ENCODE peak calls at places on chromosome 17, in four cellular contexts. Z is HCT116, R is HepG2, S is K562. B is an unnamed sample.

GRCh38 chr17:30433514-30433913 is 43.7 kb upstream of the GOSR1 start:
- DNase-seq in Z (peak), R (no peak), S (no peak), B (no peak)

GRCh38 chr17:82898976-82899514 is 59.2 kb upstream of the ZNF750 start:
- DNase-seq in Z (no peak), R (no peak), S (no peak), B (no peak)

GRCh38 chr17:47802341-47803022 is 19.1 kb downstream of the OSBPL7 start:
- DNase-seq in Z (peak), R (peak), S (peak), B (peak)

GRCh38 chr17:68378202-68379149 is 78.8 kb downstream of the WIPI1 start:
- DNase-seq in Z (peak), R (peak), S (no peak), B (no peak)

GRCh38 chr17:8012996-8013640 is 10.7 kb downstream of the GUCY2D start:
- DNase-seq in Z (no peak), R (no peak), S (no peak), B (no peak)

GRCh38 chr17:31327534-31328526 is 6.4 kb upstream of the EVI2A start:
- DNase-seq in Z (no peak), R (peak), S (no peak), B (no peak)

GRCh38 chr17:81735181-81736102 is 23.4 kb downstream of the SLC25A10 start:
- DNase-seq in Z (no peak), R (no peak), S (peak), B (no peak)

GRCh38 chr17:8056232-8056975 is 17.5 kb downstream of the ALOX15B start:
- DNase-seq in Z (no peak), R (peak), S (no peak), B (no peak)

GRCh38 chr17:1951920-1952319 is 73.2 kb downstream of the RTN4RL1 start:
- DNase-seq in Z (no peak), R (no peak), S (no peak), B (no peak)

GRCh38 chr17:72404872-72405271 is 284.1 kb downstream of the SOX9 start:
- DNase-seq in Z (no peak), R (no peak), S (no peak), B (no peak)

GRCh38 chr17:14205992-14206461 is 30.6 kb downstream of the CDRT15 start:
- DNase-seq in Z (peak), R (no peak), S (no peak), B (no peak)

GRCh38 chr17:75516619-75517276 is 420 bp downstream of the TSEN54 start:
- DNase-seq in Z (no peak), R (no peak), S (no peak), B (no peak)

GRCh38 chr17:32586666-32587065 is 99.9 kb downstream of the CDK5R1 start:
- DNase-seq in Z (no peak), R (no peak), S (no peak), B (no peak)

GRCh38 chr17:55089251-55089650 is 120.7 kb downstream of the STXBP4 start:
- DNase-seq in Z (no peak), R (no peak), S (no peak), B (no peak)

GRCh38 chr17:32104158-32104557 is 38.1 kb upstream of the RHOT1 start:
- DNase-seq in Z (no peak), R (no peak), S (no peak), B (no peak)

GRCh38 chr17:74768069-74768762 is 7.9 kb downstream of the NAT9 start:
- DNase-seq in Z (no peak), R (no peak), S (no peak), B (no peak)

GRCh38 chr17:81249233-81250040 is 10.3 kb downstream of the NDUFAF8 start:
- DNase-seq in Z (no peak), R (peak), S (no peak), B (no peak)

GRCh38 chr17:76419576-76420245 is 33.2 kb downstream of the UBE2O start:
- DNase-seq in Z (no peak), R (no peak), S (no peak), B (no peak)

GRCh38 chr17:50397111-50397918 is at the start of gene LRRC59:
- DNase-seq in Z (peak), R (peak), S (peak), B (peak)

GRCh38 chr17:79842656-79843474 is 3.6 kb upstream of the CBX4 start:
- DNase-seq in Z (no peak), R (no peak), S (no peak), B (no peak)

GRCh38 chr17:17784599-17785264 is 52.1 kb downstream of the SREBF1 start:
- DNase-seq in Z (no peak), R (peak), S (peak), B (no peak)

GRCh38 chr17:44146375-44147346 is 4.9 kb downstream of the HROB start:
- DNase-seq in Z (no peak), R (no peak), S (no peak), B (no peak)

GRCh38 chr17:69997332-69997731 is 77.7 kb upstream of the KCNJ16 start:
- DNase-seq in Z (no peak), R (no peak), S (no peak), B (no peak)

GRCh38 chr17:57569860-57570259 is 175.2 kb downstream of the CCDC182 start:
- DNase-seq in Z (no peak), R (no peak), S (no peak), B (no peak)

GRCh38 chr17:41812176-41813038 is at the start of gene FKBP10:
- DNase-seq in Z (peak), R (peak), S (peak), B (peak)

GRCh38 chr17:28901866-28902818 is 737 bp downstream of the DHRS13 start:
- DNase-seq in Z (no peak), R (no peak), S (peak), B (no peak)

GRCh38 chr17:58504826-58505351 is 9.5 kb downstream of the MTMR4 start:
- DNase-seq in Z (no peak), R (no peak), S (no peak), B (no peak)

GRCh38 chr17:7042507-7043194 is 1.2 kb downstream of the SLC16A11 start:
- DNase-seq in Z (no peak), R (no peak), S (no peak), B (no peak)

GRCh38 chr17:42608692-42609181 is 437 bp downstream of the RETREG3 start:
- DNase-seq in Z (no peak), R (no peak), S (no peak), B (no peak)

GRCh38 chr17:10792156-10792555 is 11.7 kb downstream of the TMEM238L start:
- DNase-seq in Z (no peak), R (no peak), S (no peak), B (no peak)
- TF ChIP-seq TCF7L2 in Z (no peak), R (no peak), S (no peak), B (no peak)

GRCh38 chr17:65228734-65229390 is 91.7 kb downstream of the RGS9 start:
- DNase-seq in Z (peak), R (no peak), S (peak), B (no peak)

GRCh38 chr17:65231086-65231485 is 93.9 kb downstream of the RGS9 start:
- DNase-seq in Z (peak), R (no peak), S (no peak), B (no peak)

GRCh38 chr17:65229596-65229995 is 92.4 kb downstream of the RGS9 start:
- DNase-seq in Z (no peak), R (no peak), S (no peak), B (no peak)

GRCh38 chr17:65230040-65230439 is 92.9 kb downstream of the RGS9 start:
- DNase-seq in Z (no peak), R (no peak), S (peak), B (no peak)

DNA sequence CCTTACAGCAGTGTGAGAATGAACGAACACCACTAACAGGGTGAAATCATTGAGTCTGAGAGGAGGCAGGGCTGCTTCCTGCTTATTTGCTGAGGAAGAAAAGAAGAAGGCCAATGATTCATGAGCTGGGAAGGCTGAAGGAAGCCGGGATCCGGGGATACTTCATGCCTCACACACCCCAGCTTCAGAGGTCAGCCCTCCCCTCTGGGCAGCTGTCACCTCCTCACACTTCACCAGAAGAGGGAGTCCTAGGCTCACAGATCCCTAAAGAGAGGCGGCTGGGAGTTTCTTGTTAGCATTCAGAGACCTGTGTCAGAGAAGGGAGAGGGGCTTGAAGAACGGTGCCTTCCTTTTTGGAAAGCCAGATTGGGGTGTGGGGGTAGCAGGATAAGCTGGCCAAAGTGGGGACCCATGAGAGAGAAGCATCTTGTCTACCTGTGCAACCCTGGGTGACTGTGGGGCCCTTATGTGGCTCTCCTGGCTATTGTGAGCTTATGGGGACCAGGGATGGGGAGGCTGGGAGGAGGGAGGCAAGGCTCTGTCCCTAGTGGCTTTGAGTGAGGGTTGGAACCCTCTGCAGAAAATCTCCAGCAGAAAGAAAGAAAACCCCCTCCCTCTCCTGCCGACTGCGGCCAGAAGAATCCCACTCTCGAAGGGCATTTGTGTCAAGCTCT is 94.6 kb downstream of the RGS9 start:
- DNase-seq in Z (peak), R (peak), S (peak), B (peak)
- TF ChIP-seq SIN3A in Z (no peak), R (no peak), S (no peak), B (no peak)

GRCh38 chr17:35540589-35541404 is 3.3 kb upstream of the SLFN12L start:
- DNase-seq in Z (no peak), R (no peak), S (no peak), B (no peak)
- TF ChIP-seq REST in Z (no peak), R (no peak), S (no peak), B (no peak)

DNA sequence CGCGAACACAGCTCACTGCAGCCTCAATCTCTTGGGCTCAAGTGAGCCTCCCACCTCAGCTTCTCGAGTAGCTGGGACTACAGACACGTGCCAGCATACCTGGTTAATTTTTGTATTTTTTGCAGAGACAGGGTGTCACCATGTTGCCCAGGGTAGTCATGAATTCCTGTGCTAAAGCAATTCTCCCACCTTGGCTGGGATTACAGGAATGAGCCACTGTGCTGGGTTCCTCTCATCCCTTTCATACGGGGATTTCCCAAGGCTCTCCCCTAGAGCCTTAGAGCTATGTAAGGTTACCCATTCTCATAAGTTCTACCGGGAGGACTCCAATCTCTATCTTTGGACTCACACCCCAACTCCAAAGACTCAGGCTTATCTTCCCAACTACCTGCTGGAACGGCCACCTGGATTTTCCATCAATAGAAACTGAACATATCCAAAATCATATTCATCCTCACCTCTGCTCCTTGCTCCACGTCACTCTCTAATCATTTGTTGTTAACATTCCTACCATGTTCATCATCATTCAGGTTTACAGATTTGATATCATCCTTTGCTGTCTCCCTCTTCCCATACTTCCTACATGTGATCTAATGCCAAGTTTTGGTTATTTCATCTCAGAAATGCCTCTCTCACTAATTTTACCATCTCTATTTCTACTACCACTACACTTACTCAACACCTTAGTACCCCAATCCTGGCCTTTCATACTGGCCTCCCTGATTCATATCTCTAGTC is 92.5 kb downstream of the NCOR1 start:
- DNase-seq in Z (no peak), R (no peak), S (no peak), B (no peak)
- TF ChIP-seq TCF7L2 in Z (no peak), R (no peak), S (no peak), B (no peak)

DNA sequence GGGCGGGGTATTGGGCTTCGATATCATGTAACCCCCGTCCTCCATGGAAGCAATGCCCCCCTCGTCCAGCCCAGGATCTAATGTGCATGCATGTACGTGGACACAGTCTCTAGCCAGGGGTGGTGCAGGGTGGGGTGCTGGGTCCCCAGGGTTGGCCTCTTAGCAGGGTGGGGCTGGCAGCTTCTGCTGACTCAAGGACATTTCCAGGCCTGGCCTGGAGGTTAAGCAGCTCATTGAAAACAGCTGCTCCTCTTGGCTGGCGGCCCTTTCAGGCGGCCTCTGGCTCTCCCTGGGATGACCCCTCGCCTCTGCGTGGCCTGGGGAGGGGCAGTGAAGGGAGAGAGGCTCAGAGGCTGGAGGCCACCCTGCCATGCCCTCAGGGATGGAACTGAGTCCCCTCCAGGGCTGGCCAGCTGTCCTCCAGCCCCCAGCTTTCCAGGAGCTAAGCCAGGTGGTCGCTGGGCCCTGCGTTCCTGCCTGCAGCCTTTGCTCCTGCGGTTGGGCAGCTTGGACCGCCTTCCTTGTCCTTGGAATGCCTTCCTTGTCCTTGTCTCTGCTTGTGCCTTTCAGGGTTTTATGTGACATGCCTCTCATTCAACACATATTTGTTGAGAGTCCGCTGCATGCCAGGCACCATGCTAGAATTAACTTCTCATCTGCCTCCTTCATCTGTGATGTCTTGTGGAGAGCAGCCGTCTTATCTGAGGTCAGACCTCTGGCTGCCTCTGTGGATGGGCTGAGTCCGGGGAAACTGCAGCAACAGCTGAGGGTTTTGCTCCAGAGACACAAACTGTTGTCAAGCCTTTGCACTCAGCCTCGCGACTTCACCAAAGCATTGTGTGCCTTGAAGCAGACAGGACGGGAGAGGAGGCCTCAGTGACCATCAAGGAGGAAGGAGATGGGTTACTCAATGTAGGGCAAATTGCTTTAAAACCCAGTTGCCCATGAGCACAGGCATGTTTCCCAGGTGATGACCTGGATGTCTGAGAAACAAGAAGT is 26.7 kb downstream of the MRC2 start:
- DNase-seq in Z (no peak), R (no peak), S (peak), B (no peak)
- TF ChIP-seq SIN3A in Z (no peak), R (no peak), S (no peak), B (no peak)